ENCODE peak calls at places on chromosomes 6 and 20, in seven cellular contexts. V is fibroblast of pulmonary artery; D is stromal cell of bone marrow; C is NCI-H1105; J is effector memory CD8-positive, alpha-beta T cell; F is MG63; T is nephron progenitor cell. B is an unnamed sample.

GRCh38 chr6:110063864-110064263 is 85.8 kb downstream of the GPR6 start:
- DNase-seq in V (no peak), D (no peak), C (no peak), J (no peak), F (no peak), T (no peak), B (no peak)

GRCh38 chr6:13480631-13481501 is 6.5 kb downstream of the GFOD1 start:
- DNase-seq in V (no peak), D (no peak), C (no peak), J (no peak), F (peak), T (no peak), B (no peak)

GRCh38 chr20:22452442-22453011 is 131.8 kb downstream of the FOXA2 start:
- DNase-seq in V (no peak), D (no peak), C (no peak), J (no peak), F (no peak), T (no peak), B (no peak)

GRCh38 chr6:35108309-35108885 is 32.7 kb downstream of the TCP11 start:
- DNase-seq in V (no peak), D (no peak), C (no peak), J (no peak), F (no peak), T (no peak), B (no peak)

GRCh38 chr20:23125625-23126191 is 39.6 kb upstream of the CD93 start:
- DNase-seq in V (peak), D (no peak), C (no peak), J (no peak), F (no peak), T (no peak), B (peak)

GRCh38 chr20:47244451-47244850 is 112.0 kb downstream of the ZMYND8 start:
- DNase-seq in V (no peak), D (no peak), C (no peak), J (no peak), F (no peak), T (no peak), B (no peak)

GRCh38 chr6:169978615-169979161 is 227.3 kb downstream of the ERMARD start:
- DNase-seq in V (no peak), D (no peak), C (no peak), J (no peak), F (peak), T (no peak), B (peak)

GRCh38 chr6:21914121-21914973 is 320.8 kb downstream of the SOX4 start:
- DNase-seq in V (peak), D (no peak), C (peak), J (no peak), F (no peak), T (no peak), B (peak)

GRCh38 chr6:130324657-130325056 is 41.2 kb upstream of the TMEM200A start:
- DNase-seq in V (peak), D (peak), C (no peak), J (no peak), F (peak), T (no peak), B (no peak)

GRCh38 chr6:31572041-31572911 is at the start of gene LTA:
- DNase-seq in V (no peak), D (no peak), C (no peak), J (peak), F (no peak), T (no peak), B (peak)

GRCh38 chr6:155078331-155078745 is 83.2 kb downstream of the TIAM2 start:
- DNase-seq in V (no peak), D (no peak), C (no peak), J (no peak), F (no peak), T (peak), B (no peak)

GRCh38 chr6:144334150-144334708 is 49.1 kb downstream of the UTRN start:
- DNase-seq in V (no peak), D (no peak), C (peak), J (peak), F (no peak), T (no peak), B (peak)

GRCh38 chr6:108002365-108003221 is 44.6 kb upstream of the SEC63 start:
- DNase-seq in V (no peak), D (peak), C (no peak), J (no peak), F (peak), T (no peak), B (no peak)

GRCh38 chr20:2698186-2698817 is 5.7 kb downstream of the EBF4 start:
- DNase-seq in V (no peak), D (no peak), C (no peak), J (no peak), F (no peak), T (no peak), B (no peak)

GRCh38 chr20:57458400-57459160 is 66.4 kb downstream of the CTCFL start:
- DNase-seq in V (peak), D (no peak), C (no peak), J (no peak), F (peak), T (no peak), B (no peak)

GRCh38 chr6:69861986-69862385 is 4.4 kb upstream of the COL19A1 start:
- DNase-seq in V (no peak), D (no peak), C (peak), J (no peak), F (no peak), T (no peak), B (no peak)

GRCh38 chr6:114514153-114514552 is 171.3 kb upstream of the HS3ST5 start:
- DNase-seq in V (no peak), D (no peak), C (no peak), J (no peak), F (no peak), T (no peak), B (no peak)

GRCh38 chr6:54095740-54096139 is 15.5 kb upstream of the MLIP start:
- DNase-seq in V (no peak), D (no peak), C (no peak), J (no peak), F (no peak), T (no peak), B (no peak)

GRCh38 chr6:166275714-166276166 is 32.5 kb downstream of the PRR18 start:
- DNase-seq in V (peak), D (peak), C (peak), J (peak), F (peak), T (peak), B (peak)

GRCh38 chr20:63424613-63425012 is 47.8 kb downstream of the KCNQ2 start:
- DNase-seq in V (no peak), D (no peak), C (no peak), J (no peak), F (no peak), T (no peak), B (no peak)

GRCh38 chr6:125258651-125259353 is 43.0 kb downstream of the HDDC2 start:
- DNase-seq in V (no peak), D (no peak), C (no peak), J (no peak), F (no peak), T (no peak), B (no peak)

GRCh38 chr20:13119583-13119982 is 101.5 kb upstream of the ISM1 start:
- DNase-seq in V (peak), D (peak), C (peak), J (peak), F (no peak), T (peak), B (no peak)

GRCh38 chr6:40645043-40645442 is 57.9 kb upstream of the LRFN2 start:
- DNase-seq in V (no peak), D (no peak), C (no peak), J (no peak), F (no peak), T (no peak), B (no peak)

GRCh38 chr6:167703347-167703746 is 123.4 kb upstream of the AFDN start:
- DNase-seq in V (no peak), D (no peak), C (no peak), J (no peak), F (no peak), T (no peak), B (no peak)

GRCh38 chr6:116545661-116546060 is at the start of gene TRAPPC3L:
- DNase-seq in V (no peak), D (no peak), C (no peak), J (no peak), F (no peak), T (no peak), B (no peak)

GRCh38 chr20:17503501-17504325 is 27.5 kb downstream of the BFSP1 start:
- DNase-seq in V (no peak), D (no peak), C (no peak), J (no peak), F (no peak), T (no peak), B (no peak)

GRCh38 chr6:88165087-88165876 is 865 bp downstream of the CNR1 start:
- DNase-seq in V (no peak), D (no peak), C (no peak), J (no peak), F (no peak), T (no peak), B (no peak)

B was measured in kidney.